ENCODE peak calls at places on chromosomes 11 and 22, in seven cellular contexts. S is PC-3; A is posterior cingulate gyrus; O is CD4-positive, alpha-beta T cell; V is stimulated activated CD4-positive, alpha-beta T cell treated with anti-CD3 and anti-CD28 coated beads, Interleukin-1b, Interleukin-23, amount 100 ng/mL, for 48 hours; M is pancreas; F is T-cell. U is an unnamed sample.

GRCh38 chr11:126231725-126232459 is 20.3 kb downstream of the FAM118B start:
- DNase-seq in S (peak), A (no peak), O (no peak), V (no peak), M (no peak), F (no peak), U (no peak)

GRCh38 chr11:130785376-130786110 is 130.7 kb downstream of the SNX19 start:
- DNase-seq in S (peak), A (no peak), O (no peak), V (no peak), M (no peak), F (no peak), U (no peak)

GRCh38 chr22:22901578-22902218 is 14.1 kb downstream of the IGLL5 start:
- DNase-seq in S (no peak), A (no peak), O (no peak), V (no peak), M (no peak), F (no peak), U (no peak)

GRCh38 chr22:43427296-43428004 is 15.6 kb downstream of the MPPED1 start:
- DNase-seq in S (no peak), A (no peak), O (no peak), V (no peak), M (no peak), F (no peak), U (no peak)

GRCh38 chr22:31296258-31296657 is 4.0 kb upstream of the PIK3IP1 start:
- DNase-seq in S (no peak), A (no peak), O (no peak), V (no peak), M (no peak), F (no peak), U (no peak)

GRCh38 chr11:10410106-10410843 is 44.8 kb upstream of the AMPD3 start:
- DNase-seq in S (no peak), A (no peak), O (no peak), V (no peak), M (no peak), F (no peak), U (no peak)

GRCh38 chr22:27686534-27686933 is 115.0 kb downstream of the MN1 start:
- DNase-seq in S (no peak), A (peak), O (no peak), V (no peak), M (peak), F (no peak), U (no peak)

GRCh38 chr11:64292458-64293254 is 1.6 kb downstream of the KCNK4 start:
- DNase-seq in S (no peak), A (no peak), O (no peak), V (no peak), M (no peak), F (no peak), U (no peak)

GRCh38 chr11:125110506-125110905 is 920 bp downstream of the TMEM218 start:
- DNase-seq in S (no peak), A (no peak), O (no peak), V (peak), M (no peak), F (no peak), U (no peak)

GRCh38 chr22:42797021-42797420 is 60.1 kb downstream of the ARFGAP3 start:
- DNase-seq in S (no peak), A (no peak), O (no peak), V (no peak), M (no peak), F (no peak), U (no peak)

GRCh38 chr22:27670701-27671412 is 130.7 kb downstream of the MN1 start:
- DNase-seq in S (peak), A (no peak), O (no peak), V (no peak), M (peak), F (no peak), U (peak)

GRCh38 chr22:47047321-47048122 is 285.1 kb downstream of the TBC1D22A start:
- DNase-seq in S (no peak), A (peak), O (no peak), V (no peak), M (no peak), F (no peak), U (no peak)

GRCh38 chr22:31039393-31039792 is 41.7 kb upstream of the SMTN start:
- DNase-seq in S (no peak), A (no peak), O (no peak), V (no peak), M (no peak), F (no peak), U (no peak)

U was measured in HT-29.